ENCODE peak calls at places on chromosomes 5 and 9, in seven cellular contexts. K is stimulated activated CD4-positive, alpha-beta T cell treated with anti-CD3 and anti-CD28 coated beads, Interleukin-1b, Interleukin-23, amount 100 ng/mL, for 4 hours; G is A549; T is activated T-cell treated with anti-CD3 and anti-CD28 coated beads for 1 hour; Y is GM03348; O is activated CD4-positive, alpha-beta T cell treated with anti-CD3 and anti-CD28 coated beads, Interleukin-2, amount 10 ng/mL, durations not matched to agents 24 days and 14 days; F is progenitor cell of endocrine pancreas. M is an unnamed sample.

GRCh38 chr9:71096431-71097108 is 24.9 kb downstream of the TRPM3 start:
- DNase-seq in K (no peak), G (peak), T (no peak), Y (no peak), O (no peak), F (no peak), M (no peak)

GRCh38 chr5:1998348-1998669 is 115.6 kb upstream of the IRX4 start:
- DNase-seq in K (no peak), G (no peak), T (no peak), Y (no peak), O (no peak), F (no peak), M (no peak)

GRCh38 chr9:133874061-133874638 is 118.0 kb downstream of the VAV2 start:
- DNase-seq in K (no peak), G (peak), T (no peak), Y (peak), O (no peak), F (no peak), M (peak)

GRCh38 chr9:14348241-14349140 is 34.5 kb upstream of the NFIB start:
- DNase-seq in K (no peak), G (no peak), T (no peak), Y (peak), O (no peak), F (no peak), M (no peak)

GRCh38 chr5:135950611-135951010 is 4.2 kb downstream of the LECT2 start:
- DNase-seq in K (no peak), G (no peak), T (no peak), Y (peak), O (no peak), F (no peak), M (no peak)

GRCh38 chr5:8766448-8766847 is 779.4 kb downstream of the SEMA5A start:
- DNase-seq in K (no peak), G (no peak), T (no peak), Y (no peak), O (no peak), F (no peak), M (no peak)

GRCh38 chr9:112166176-112167140 is 8.6 kb downstream of the SUSD1 start:
- DNase-seq in K (no peak), G (peak), T (no peak), Y (peak), O (no peak), F (no peak), M (no peak)

GRCh38 chr5:150500905-150501304 is 7.0 kb upstream of the NDST1 start:
- DNase-seq in K (no peak), G (no peak), T (no peak), Y (no peak), O (no peak), F (no peak), M (no peak)

M was measured in NCI-H460.